ENCODE peak calls at places on chromosomes 6 and 20, in four cellular contexts. One of them, this sample, is unnamed.

GRCh38 chr6:84549912-84550311 is 214.5 kb downstream of the TBX18 start:
- DNase-seq in IMR-90: no peak
- DNase-seq in keratinocyte: no peak
- DNase-seq in K562: peak; percentile 8
- DNase-seq in this sample: no peak

GRCh38 chr20:63653041-63653973 is at the start of gene STMN3:
- DNase-seq in IMR-90: peak; percentile 88
- DNase-seq in keratinocyte: peak; percentile 36
- DNase-seq in K562: peak; percentile 97
- DNase-seq in this sample: peak; percentile 76

GRCh38 chr6:37323568-37323967 is 30.2 kb upstream of the RNF8 start:
- DNase-seq in IMR-90: peak; percentile 48
- DNase-seq in keratinocyte: no peak
- DNase-seq in K562: no peak
- DNase-seq in this sample: peak; percentile 91

GRCh38 chr20:41058007-41058673 is 29.5 kb downstream of the TOP1 start:
- DNase-seq in IMR-90: peak; percentile 93
- DNase-seq in keratinocyte: no peak
- DNase-seq in K562: peak; percentile 80
- DNase-seq in this sample: peak; percentile 71

GRCh38 chr6:7124114-7124513 is 16.4 kb downstream of the RREB1 start:
- DNase-seq in IMR-90: no peak
- DNase-seq in keratinocyte: no peak
- DNase-seq in K562: no peak
- DNase-seq in this sample: no peak

GRCh38 chr6:42137192-42137753 is 5.1 kb downstream of the C6orf132 start:
- DNase-seq in IMR-90: no peak
- DNase-seq in keratinocyte: no peak
- DNase-seq in K562: no peak
- DNase-seq in this sample: peak; percentile 57

GRCh38 chr6:111503660-111504059 is 20.6 kb upstream of the REV3L start:
- DNase-seq in IMR-90: peak; percentile 19
- DNase-seq in keratinocyte: no peak
- DNase-seq in K562: no peak
- DNase-seq in this sample: no peak

GRCh38 chr20:62198931-62199330 is 16.1 kb downstream of the MTG2 start:
- DNase-seq in IMR-90: no peak
- DNase-seq in keratinocyte: no peak
- DNase-seq in K562: no peak
- DNase-seq in this sample: no peak

GRCh38 chr20:44776977-44777376 is 31.3 kb downstream of the KCNK15 start:
- DNase-seq in IMR-90: peak; percentile 16
- DNase-seq in keratinocyte: no peak
- DNase-seq in K562: peak; percentile 42
- DNase-seq in this sample: peak; percentile 22

GRCh38 chr20:62359491-62360121 is 7.5 kb downstream of the LAMA5 start:
- DNase-seq in IMR-90: no peak
- DNase-seq in keratinocyte: no peak
- DNase-seq in K562: peak; percentile 62
- DNase-seq in this sample: peak; percentile 79

GRCh38 chr20:44541957-44542356 is 20.1 kb upstream of the SERINC3 start:
- DNase-seq in IMR-90: no peak
- DNase-seq in keratinocyte: no peak
- DNase-seq in K562: no peak
- DNase-seq in this sample: no peak

GRCh38 chr6:29653452-29654038 is 3.3 kb upstream of the MOG start:
- DNase-seq in IMR-90: peak; percentile 80
- DNase-seq in keratinocyte: no peak
- DNase-seq in K562: peak; percentile 85
- DNase-seq in this sample: peak; percentile 66

GRCh38 chr6:42352856-42353564 is 98.7 kb downstream of the TRERF1 start:
- DNase-seq in IMR-90: peak; percentile 90
- DNase-seq in keratinocyte: peak; percentile 38
- DNase-seq in K562: no peak
- DNase-seq in this sample: no peak

GRCh38 chr20:7352165-7352564 is 584.7 kb downstream of the BMP2 start:
- DNase-seq in IMR-90: no peak
- DNase-seq in keratinocyte: no peak
- DNase-seq in K562: no peak
- DNase-seq in this sample: no peak

GRCh38 chr20:914727-915498 is 1.2 kb downstream of the ANGPT4 start:
- DNase-seq in IMR-90: no peak
- DNase-seq in keratinocyte: no peak
- DNase-seq in K562: no peak
- DNase-seq in this sample: no peak

GRCh38 chr20:38271609-38272120 is 11.1 kb upstream of the KIAA1755 start:
- DNase-seq in IMR-90: no peak
- DNase-seq in keratinocyte: no peak
- DNase-seq in K562: no peak
- DNase-seq in this sample: no peak

GRCh38 chr20:35796556-35796955 is 24.7 kb downstream of the PHF20 start:
- DNase-seq in IMR-90: peak; percentile 12
- DNase-seq in keratinocyte: no peak
- DNase-seq in K562: peak; percentile 26
- DNase-seq in this sample: no peak

GRCh38 chr6:130962951-130963350 is 100.1 kb downstream of the EPB41L2 start:
- DNase-seq in IMR-90: no peak
- DNase-seq in keratinocyte: no peak
- DNase-seq in K562: no peak
- DNase-seq in this sample: no peak

GRCh38 chr20:4633780-4634179 is 87.9 kb upstream of the PRND start:
- DNase-seq in IMR-90: peak; percentile 93
- DNase-seq in keratinocyte: no peak
- DNase-seq in K562: no peak
- DNase-seq in this sample: peak; percentile 88

GRCh38 chr6:167093922-167094432 is 28.9 kb upstream of the CCR6 start:
- DNase-seq in IMR-90: no peak
- DNase-seq in keratinocyte: no peak
- DNase-seq in K562: no peak
- DNase-seq in this sample: no peak

GRCh38 chr6:158869010-158869603 is 49.9 kb upstream of the EZR start:
- DNase-seq in IMR-90: no peak
- DNase-seq in keratinocyte: no peak
- DNase-seq in K562: no peak
- DNase-seq in this sample: no peak

GRCh38 chr6:147077251-147077650 is 127.0 kb upstream of the STXBP5 start:
- DNase-seq in IMR-90: no peak
- DNase-seq in keratinocyte: no peak
- DNase-seq in K562: no peak
- DNase-seq in this sample: no peak

GRCh38 chr20:39376788-39377187 is 414.6 kb downstream of the DHX35 start:
- DNase-seq in IMR-90: no peak
- DNase-seq in keratinocyte: no peak
- DNase-seq in K562: no peak
- DNase-seq in this sample: no peak

GRCh38 chr6:119442776-119443184 is 93.2 kb upstream of the MAN1A1 start:
- DNase-seq in IMR-90: no peak
- DNase-seq in keratinocyte: no peak
- DNase-seq in K562: no peak
- DNase-seq in this sample: peak; percentile 21

GRCh38 chr6:27650620-27651370 is 177.9 kb upstream of the ZNF184 start:
- DNase-seq in IMR-90: peak; percentile 35
- DNase-seq in keratinocyte: peak; percentile 83
- DNase-seq in K562: peak; percentile 93
- DNase-seq in this sample: peak; percentile 22

GRCh38 chr6:10138917-10139316 is 276.0 kb downstream of the TFAP2A start:
- DNase-seq in IMR-90: peak; percentile 21
- DNase-seq in keratinocyte: peak; percentile 17
- DNase-seq in K562: peak; percentile 11
- DNase-seq in this sample: no peak

GRCh38 chr6:125584468-125584939 is 164.9 kb upstream of the HEY2 start:
- DNase-seq in IMR-90: peak; percentile 1
- DNase-seq in keratinocyte: no peak
- DNase-seq in K562: no peak
- DNase-seq in this sample: peak; percentile 13
- H3K9me1 ChIP-seq in IMR-90: no peaks in the 10 kb centered on the region
- H3K9me1 ChIP-seq in keratinocyte: no peaks in the 10 kb centered on the region
- H3K9me1 ChIP-seq in K562: no peaks in the 10 kb centered on the region
- H3K9me1 ChIP-seq in this sample: no peaks in the 10 kb centered on the region

GRCh38 chr20:47802226-47802920 is 17.1 kb upstream of the SULF2 start:
- DNase-seq in IMR-90: no peak
- DNase-seq in keratinocyte: no peak
- DNase-seq in K562: no peak
- DNase-seq in this sample: no peak
- H3K9me1 ChIP-seq in IMR-90: no peaks in the 10 kb centered on the region
- H3K9me1 ChIP-seq in keratinocyte: no peaks in the 10 kb centered on the region
- H3K9me1 ChIP-seq in K562: no peaks in the 10 kb centered on the region
- H3K9me1 ChIP-seq in this sample: no peaks in the 10 kb centered on the region

GRCh38 chr6:136669299-136669699 is 119.1 kb upstream of the MAP7 start:
- DNase-seq in IMR-90: peak; percentile 89
- DNase-seq in keratinocyte: no peak
- DNase-seq in K562: peak; percentile 77
- DNase-seq in this sample: peak; percentile 69
- H3K9me1 ChIP-seq in IMR-90: no peaks in the 10 kb centered on the region
- H3K9me1 ChIP-seq in keratinocyte: no peaks in the 10 kb centered on the region
- H3K9me1 ChIP-seq in K562: no peaks in the 10 kb centered on the region
- H3K9me1 ChIP-seq in this sample: no peaks in the 10 kb centered on the region

DNA sequence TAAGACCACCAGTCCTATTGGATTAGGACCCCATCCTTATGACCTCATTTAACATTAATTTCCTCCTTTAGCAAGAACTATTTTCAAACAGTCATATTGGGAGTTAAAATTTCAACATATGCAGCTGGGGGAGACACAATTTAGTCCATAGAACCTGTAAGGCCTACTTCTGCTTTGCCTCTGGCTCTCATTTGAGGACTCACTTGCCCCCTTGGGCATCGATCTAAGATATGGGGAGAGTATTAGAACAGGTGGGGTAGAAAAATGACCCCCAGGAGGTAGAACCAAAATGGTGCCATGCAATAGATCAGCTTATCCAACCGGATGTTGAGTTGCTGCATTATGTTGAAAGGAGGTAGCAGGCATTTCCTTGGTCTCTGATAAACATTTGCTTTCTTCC is 78.5 kb upstream of the ATXN1 start:
- DNase-seq in IMR-90: no peak
- DNase-seq in keratinocyte: no peak
- DNase-seq in K562: no peak
- DNase-seq in this sample: no peak
- H3K9me1 ChIP-seq in IMR-90: peaks cover 3% of the 10 kb centered on the region
- H3K9me1 ChIP-seq in keratinocyte: no peaks in the 10 kb centered on the region
- H3K9me1 ChIP-seq in K562: no peaks in the 10 kb centered on the region
- H3K9me1 ChIP-seq in this sample: no peaks in the 10 kb centered on the region

GRCh38 chr6:21151178-21151956 is 442.2 kb upstream of the SOX4 start:
- DNase-seq in IMR-90: no peak
- DNase-seq in keratinocyte: no peak
- DNase-seq in K562: no peak
- DNase-seq in this sample: peak; percentile 39
- H3K9me1 ChIP-seq in IMR-90: no peaks in the 10 kb centered on the region
- H3K9me1 ChIP-seq in keratinocyte: no peaks in the 10 kb centered on the region
- H3K9me1 ChIP-seq in K562: no peaks in the 10 kb centered on the region
- H3K9me1 ChIP-seq in this sample: no peaks in the 10 kb centered on the region

GRCh38 chr20:60268502-60268901 is 310.3 kb downstream of the CDH26 start:
- DNase-seq in IMR-90: no peak
- DNase-seq in keratinocyte: no peak
- DNase-seq in K562: peak; percentile 20
- DNase-seq in this sample: no peak

GRCh38 chr20:60261323-60261722 is 303.1 kb downstream of the CDH26 start:
- DNase-seq in IMR-90: no peak
- DNase-seq in keratinocyte: no peak
- DNase-seq in K562: no peak
- DNase-seq in this sample: no peak

GRCh38 chr20:60262967-60263603 is 304.9 kb downstream of the CDH26 start:
- DNase-seq in IMR-90: no peak
- DNase-seq in keratinocyte: no peak
- DNase-seq in K562: peak; percentile 57
- DNase-seq in this sample: no peak

GRCh38 chr20:60266184-60266823 is 308.1 kb downstream of the CDH26 start:
- DNase-seq in IMR-90: no peak
- DNase-seq in keratinocyte: no peak
- DNase-seq in K562: no peak
- DNase-seq in this sample: no peak

GRCh38 chr20:60264024-60264709 is 305.9 kb downstream of the CDH26 start:
- DNase-seq in IMR-90: no peak
- DNase-seq in keratinocyte: no peak
- DNase-seq in K562: no peak
- DNase-seq in this sample: no peak
- H3K9me1 ChIP-seq in IMR-90: no peaks in the 10 kb centered on the region
- H3K9me1 ChIP-seq in keratinocyte: no peaks in the 10 kb centered on the region
- H3K9me1 ChIP-seq in K562: no peaks in the 10 kb centered on the region
- H3K9me1 ChIP-seq in this sample: no peaks in the 10 kb centered on the region

GRCh38 chr6:44315506-44315905 is 2.4 kb upstream of the AARS2 start:
- DNase-seq in IMR-90: no peak
- DNase-seq in keratinocyte: no peak
- DNase-seq in K562: no peak
- DNase-seq in this sample: no peak
- H3K9me1 ChIP-seq in IMR-90: peaks cover 7% of the 10 kb centered on the region
- H3K9me1 ChIP-seq in keratinocyte: no peaks in the 10 kb centered on the region
- H3K9me1 ChIP-seq in K562: no peaks in the 10 kb centered on the region
- H3K9me1 ChIP-seq in this sample: no peaks in the 10 kb centered on the region

DNA sequence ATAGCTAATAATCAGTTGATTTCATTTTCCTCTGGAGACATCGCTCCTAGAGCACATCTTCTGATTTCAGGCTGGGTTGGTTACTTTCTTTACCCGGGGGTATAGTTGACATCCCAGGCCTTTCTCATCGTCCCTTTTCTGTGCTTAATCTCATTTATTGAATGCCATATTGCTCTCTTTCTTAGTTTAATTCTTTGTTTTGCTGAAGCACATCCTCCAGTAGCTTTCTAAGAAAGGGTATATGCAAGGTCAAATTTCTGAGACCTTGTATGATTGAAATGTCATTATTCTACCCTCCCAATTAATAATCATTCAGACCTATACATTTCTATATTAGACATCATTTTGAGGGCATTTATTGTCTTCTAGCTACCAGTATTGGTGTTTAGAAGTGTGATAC is 2.6 kb upstream of the C20orf141 start:
- DNase-seq in IMR-90: no peak
- DNase-seq in keratinocyte: no peak
- DNase-seq in K562: no peak
- DNase-seq in this sample: no peak
- H3K9me1 ChIP-seq in IMR-90: peaks cover 19% of the 10 kb centered on the region
- H3K9me1 ChIP-seq in keratinocyte: no peaks in the 10 kb centered on the region
- H3K9me1 ChIP-seq in K562: no peaks in the 10 kb centered on the region
- H3K9me1 ChIP-seq in this sample: no peaks in the 10 kb centered on the region

GRCh38 chr6:157170535-157170934 is 152.8 kb downstream of the TMEM242 start:
- DNase-seq in IMR-90: no peak
- DNase-seq in keratinocyte: no peak
- DNase-seq in K562: no peak
- DNase-seq in this sample: no peak
- H3K9me1 ChIP-seq in IMR-90: peaks cover 5% of the 10 kb centered on the region
- H3K9me1 ChIP-seq in keratinocyte: no peaks in the 10 kb centered on the region
- H3K9me1 ChIP-seq in K562: no peaks in the 10 kb centered on the region
- H3K9me1 ChIP-seq in this sample: no peaks in the 10 kb centered on the region

GRCh38 chr20:52015155-52015554 is 176.4 kb downstream of the ZFP64 start:
- DNase-seq in IMR-90: no peak
- DNase-seq in keratinocyte: no peak
- DNase-seq in K562: no peak
- DNase-seq in this sample: no peak
- H3K9me1 ChIP-seq in IMR-90: peaks cover 3% of the 10 kb centered on the region
- H3K9me1 ChIP-seq in keratinocyte: no peaks in the 10 kb centered on the region
- H3K9me1 ChIP-seq in K562: no peaks in the 10 kb centered on the region
- H3K9me1 ChIP-seq in this sample: no peaks in the 10 kb centered on the region